ENCODE peak calls at places on chromosome 21, in seven cellular contexts. N is sigmoid colon, B is GM12891, O is endothelial cell of umbilical vein, P is transverse colon, V is upper lobe of left lung, G is HL-60. I is an unnamed sample.

GRCh38 chr21:38129711-38130110 is 127.1 kb upstream of the KCNJ15 start:
- DNase-seq in N (no peak), B (no peak), O (no peak), P (no peak), V (no peak), G (no peak), I (no peak)

GRCh38 chr21:25506887-25507286 is 100.4 kb downstream of the MRPL39 start:
- DNase-seq in N (no peak), B (no peak), O (no peak), P (no peak), V (no peak), G (no peak), I (no peak)

GRCh38 chr21:26686278-26686677 is 113.2 kb upstream of the CYYR1 start:
- DNase-seq in N (no peak), B (no peak), O (peak; percentile 10), P (no peak), V (no peak), G (peak; percentile 52), I (no peak)

GRCh38 chr21:17492415-17493168 is 20.3 kb upstream of the CXADR start:
- DNase-seq in N (no peak), B (no peak), O (no peak), P (no peak), V (peak; percentile 54), G (no peak), I (no peak)

GRCh38 chr21:34557261-34557660 is 45.3 kb upstream of the KCNE1 start:
- DNase-seq in N (no peak), B (no peak), O (no peak), P (no peak), V (no peak), G (no peak), I (no peak)

GRCh38 chr21:18168108-18168507 is 76.5 kb upstream of the CHODL start:
- DNase-seq in N (no peak), B (no peak), O (no peak), P (no peak), V (no peak), G (no peak), I (no peak)

GRCh38 chr21:39845581-39846130 is 21.6 kb upstream of the PCP4 start:
- DNase-seq in N (no peak), B (no peak), O (no peak), P (no peak), V (no peak), G (no peak), I (no peak)

GRCh38 chr21:40049031-40049958 is 182.1 kb downstream of the PCP4 start:
- DNase-seq in N (peak; percentile 83), B (no peak), O (no peak), P (peak; percentile 14), V (no peak), G (peak; percentile 7), I (no peak)

GRCh38 chr21:23455676-23456075 is 2151.6 kb downstream of the MRPL39 start:
- DNase-seq in N (no peak), B (no peak), O (no peak), P (no peak), V (no peak), G (no peak), I (no peak)

GRCh38 chr21:23155281-23155680 is 2157.1 kb downstream of the NCAM2 start:
- DNase-seq in N (no peak), B (no peak), O (no peak), P (no peak), V (no peak), G (no peak), I (no peak)

GRCh38 chr21:29638761-29639327 is 301.0 kb downstream of the GRIK1 start:
- DNase-seq in N (no peak), B (no peak), O (no peak), P (no peak), V (no peak), G (peak; percentile 14), I (no peak)

GRCh38 chr21:28261291-28261690 is 731.4 kb downstream of the LTN1 start:
- DNase-seq in N (no peak), B (no peak), O (no peak), P (no peak), V (no peak), G (no peak), I (no peak)
- TF ChIP-seq POLR2AphosphoS5 in N (no peak), B (no peak), O (no peak), P (no peak), V (no peak), G (no peak), I (no peak)

GRCh38 chr21:43355196-43355924 is 71.6 kb downstream of the SIK1 start:
- DNase-seq in N (no peak), B (no peak), O (no peak), P (no peak), V (no peak), G (no peak), I (no peak)

GRCh38 chr21:43352568-43353281 is 74.2 kb downstream of the SIK1 start:
- DNase-seq in N (no peak), B (no peak), O (peak; percentile 19), P (peak; percentile 49), V (no peak), G (no peak), I (no peak)

GRCh38 chr21:43354666-43355065 is 72.3 kb downstream of the SIK1 start:
- DNase-seq in N (no peak), B (no peak), O (no peak), P (no peak), V (no peak), G (no peak), I (no peak)

GRCh38 chr21:43353282-43354010 is 73.5 kb downstream of the SIK1 start:
- DNase-seq in N (no peak), B (no peak), O (no peak), P (no peak), V (no peak), G (no peak), I (no peak)

GRCh38 chr21:43354016-43354420 is 72.9 kb downstream of the SIK1 start:
- DNase-seq in N (no peak), B (no peak), O (no peak), P (peak; percentile 57), V (no peak), G (no peak), I (no peak)
- TF ChIP-seq POLR2AphosphoS5 in N (no peak), B (no peak), O (no peak), P (no peak), V (no peak), G (no peak), I (no peak)

GRCh38 chr21:45874716-45875415 is 106.7 kb upstream of the COL6A1 start:
- DNase-seq in N (peak; percentile 91), B (no peak), O (peak; percentile 6), P (peak; percentile 57), V (peak; percentile 20), G (no peak), I (peak; percentile 74)
- TF ChIP-seq POLR2AphosphoS5 in N (peak; percentile 13), B (no peak), O (no peak), P (peak; percentile 67), V (no peak), G (no peak), I (no peak)

DNA sequence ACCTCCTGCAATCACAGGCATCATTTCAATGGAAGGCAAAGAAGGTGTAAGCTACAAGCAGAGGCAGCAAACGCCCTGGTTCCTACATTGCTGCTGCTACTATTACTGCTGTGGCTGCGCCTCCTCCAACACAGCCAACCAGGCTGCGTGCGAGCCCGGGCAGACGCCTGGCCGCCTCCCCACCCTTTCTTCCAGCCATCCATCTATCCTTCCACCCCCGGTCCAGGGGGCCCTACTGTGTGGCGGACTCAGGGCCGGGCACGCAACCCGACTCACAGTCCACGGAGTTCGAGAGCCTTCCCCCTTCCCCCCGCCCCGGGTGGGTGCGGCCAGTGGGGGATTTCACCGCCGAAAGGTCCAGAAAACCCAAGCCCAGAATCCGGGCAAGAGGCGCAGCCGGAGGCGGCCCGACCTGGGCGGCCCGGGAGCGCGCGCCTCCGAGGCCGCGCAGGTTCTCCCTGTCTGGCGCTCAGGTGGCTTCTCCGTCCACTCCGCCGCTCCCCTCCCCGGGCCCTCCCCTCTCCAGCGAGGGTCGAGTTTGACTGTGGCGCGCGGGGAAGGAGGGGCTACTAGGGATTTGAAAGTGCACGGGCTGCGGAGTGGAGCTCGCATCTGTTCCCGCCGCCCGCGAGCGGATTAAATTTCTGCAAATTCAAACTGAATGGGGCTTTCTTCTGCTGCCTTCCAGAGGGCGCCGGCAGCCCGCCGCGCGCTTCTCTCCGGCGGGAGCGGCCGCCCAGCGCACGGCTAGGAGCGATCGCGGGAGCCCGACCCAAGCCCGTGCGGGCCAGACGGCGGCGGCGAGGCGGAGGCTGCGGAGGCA is at the start of gene HUNK:
- DNase-seq in N (no peak), B (peak; percentile 31), O (no peak), P (peak; percentile 58), V (peak; percentile 44), G (peak; percentile 9), I (no peak)
- TF ChIP-seq POLR2AphosphoS5 in N (no peak), B (no peak), O (no peak), P (no peak), V (no peak), G (no peak), I (no peak)

GRCh38 chr21:42010507-42011493 is 640 bp upstream of the ZBTB21 start:
- DNase-seq in N (no peak), B (no peak), O (peak; percentile 21), P (peak; percentile 48), V (peak; percentile 37), G (peak; percentile 19), I (peak; percentile 74)
- TF ChIP-seq POLR2AphosphoS5 in N (no peak), B (no peak), O (peak; percentile 28), P (peak; percentile 75), V (no peak), G (peak; percentile 72), I (no peak)

GRCh38 chr21:41478319-41479177 is 29.4 kb downstream of the TMPRSS2 start:
- DNase-seq in N (no peak), B (no peak), O (no peak), P (no peak), V (peak; percentile 88), G (no peak), I (no peak)

GRCh38 chr21:41475714-41476405 is 32.1 kb downstream of the TMPRSS2 start:
- DNase-seq in N (no peak), B (no peak), O (no peak), P (no peak), V (no peak), G (peak; percentile 5), I (no peak)

GRCh38 chr21:41479686-41480085 is 28.3 kb downstream of the TMPRSS2 start:
- DNase-seq in N (no peak), B (no peak), O (no peak), P (no peak), V (no peak), G (no peak), I (no peak)

GRCh38 chr21:41480086-41480690 is 27.8 kb downstream of the TMPRSS2 start:
- DNase-seq in N (no peak), B (no peak), O (no peak), P (peak; percentile 67), V (peak; percentile 55), G (no peak), I (no peak)

GRCh38 chr21:41477641-41478318 is 30.2 kb downstream of the TMPRSS2 start:
- DNase-seq in N (no peak), B (no peak), O (no peak), P (no peak), V (no peak), G (no peak), I (no peak)
- TF ChIP-seq POLR2AphosphoS5 in N (no peak), B (no peak), O (no peak), P (no peak), V (no peak), G (no peak), I (no peak)

GRCh38 chr21:46092026-46092764 is 5.7 kb upstream of the COL6A2 start:
- DNase-seq in N (peak; percentile 97), B (peak; percentile 5), O (no peak), P (peak; percentile 64), V (no peak), G (no peak), I (peak; percentile 86)
- TF ChIP-seq POLR2AphosphoS5 in N (peak; percentile 90), B (no peak), O (no peak), P (peak; percentile 75), V (peak; percentile 63), G (no peak), I (peak; percentile 48)

GRCh38 chr21:32507342-32507919 is 77.9 kb downstream of the TCP10L start:
- DNase-seq in N (peak; percentile 30), B (no peak), O (no peak), P (no peak), V (no peak), G (no peak), I (no peak)
- TF ChIP-seq POLR2AphosphoS5 in N (no peak), B (no peak), O (no peak), P (no peak), V (no peak), G (no peak), I (no peak)